ENCODE peak calls at places on chromosome 17, in ten cellular contexts. C is HT1080; F is activated CD8-positive, alpha-beta T cell treated with anti-CD3 and anti-CD28 coated beads, Interleukin-2, amount 10 ng/mL, durations not matched to agents 7 days and 5 days; U is WTC11; E is EL; D is Panc1; W is NCI-H510A treated with DMSO at 0.1 percent for 48 hours; V is NB4; Z is IMR-90; B is psoas muscle. H is an unnamed sample.

GRCh38 chr17:40862985-40863733 is 3.9 kb downstream of the KRT12 start:
- DNase-seq in U (peak), F (peak), B (no peak), W (no peak), D (no peak), V (no peak), C (no peak), Z (no peak), E (no peak), H (no peak)

GRCh38 chr17:12522743-12523181 is 142.9 kb upstream of the MYOCD start:
- DNase-seq in F (no peak), V (no peak), E (peak), C (peak), W (no peak), Z (peak), U (no peak), B (no peak), D (no peak), H (no peak)

GRCh38 chr17:64159051-64159590 is 29.2 kb upstream of the ERN1 start:
- DNase-seq in D (no peak), V (no peak), F (no peak), W (peak), Z (no peak), C (no peak), B (peak), U (no peak), E (no peak), H (no peak)

GRCh38 chr17:6755731-6756184 is at the start of gene XAF1:
- DNase-seq in D (no peak), E (peak), B (no peak), Z (peak), V (peak), F (peak), C (no peak), W (no peak), U (no peak), H (no peak)

GRCh38 chr17:15398291-15398690 is 56.9 kb upstream of the TEKT3 start:
- DNase-seq in D (no peak), W (no peak), F (no peak), V (peak), E (peak), U (no peak), Z (peak), C (peak), B (peak), H (no peak)

GRCh38 chr17:57636274-57636673 is 108.8 kb downstream of the CCDC182 start:
- DNase-seq in U (no peak), B (no peak), Z (no peak), D (no peak), C (no peak), F (no peak), W (no peak), V (no peak), E (no peak), H (no peak)

GRCh38 chr17:51613255-51613654 is 352.9 kb downstream of the UTP18 start:
- DNase-seq in E (no peak), F (no peak), B (no peak), C (no peak), D (no peak), W (no peak), V (no peak), U (no peak), Z (no peak), H (no peak)

GRCh38 chr17:2174471-2175293 is 119.8 kb downstream of the HIC1 start:
- DNase-seq in D (no peak), C (peak), W (peak), Z (peak), B (peak), F (no peak), E (peak), U (no peak), V (no peak), H (peak)